ENCODE peak calls at places on chromosomes 4 and X, in four cellular contexts. V is psoas muscle; B is spleen; U is naive thymus-derived CD4-positive, alpha-beta T cell. L is an unnamed sample.

GRCh38 chr4:78673258-78673817 is 102.8 kb upstream of the BMP2K start:
- DNase-seq in B (no peak), V (no peak), U (no peak), L (no peak)

GRCh38 chr4:138540056-138540800 is 298.1 kb upstream of the SLC7A11 start:
- DNase-seq in B (no peak), V (no peak), U (no peak), L (no peak)

GRCh38 chr4:6806924-6807676 is 24.6 kb downstream of the KIAA0232 start:
- DNase-seq in B (no peak), V (no peak), U (no peak), L (no peak)

GRCh38 chr4:155582971-155583437 is 83.6 kb upstream of the GUCY1A1 start:
- DNase-seq in U (peak; percentile 9), V (no peak), B (no peak), L (peak; percentile 51)

GRCh38 chr4:182928061-182928460 is 10.9 kb upstream of the DCTD start:
- DNase-seq in B (no peak), U (no peak), V (no peak), L (peak; percentile 46)

GRCh38 chr4:3486556-3487270 is 23.6 kb downstream of the DOK7 start:
- DNase-seq in U (no peak), V (no peak), B (no peak), L (no peak)

GRCh38 chr4:177117256-177117655 is 192.4 kb upstream of the NEIL3 start:
- DNase-seq in V (no peak), B (no peak), U (no peak), L (no peak)

GRCh38 chr4:32219306-32220075 is 1499.3 kb downstream of the PCDH7 start:
- DNase-seq in B (no peak), U (no peak), V (no peak), L (no peak)

GRCh38 chrX:18973527-18974192 is 10.3 kb downstream of the PHKA2 start:
- DNase-seq in B (no peak), V (no peak), U (no peak), L (peak; percentile 78)

GRCh38 chr4:80072607-80073361 is at the start of gene ANTXR2:
- DNase-seq in B (peak; percentile 95), U (peak; percentile 67), V (peak; percentile 95), L (peak; percentile 72)

GRCh38 chr4:88225216-88226107 is 58.9 kb downstream of the PPM1K start:
- DNase-seq in U (no peak), B (no peak), V (no peak), L (peak; percentile 2)

GRCh38 chr4:168645933-168646768 is 149.3 kb downstream of the PALLD start:
- DNase-seq in B (no peak), U (no peak), V (no peak), L (peak; percentile 51)

GRCh38 chr4:48372272-48372671 is 30.9 kb downstream of the SLAIN2 start:
- DNase-seq in B (no peak), V (no peak), U (no peak), L (no peak)

GRCh38 chrX:48937065-48937907 is 18.5 kb upstream of the PIM2 start:
- DNase-seq in V (peak; percentile 68), B (peak; percentile 97), U (peak; percentile 88), L (no peak)

GRCh38 chrX:136616987-136617685 is 30.8 kb upstream of the CD40LG start:
- DNase-seq in B (no peak), U (peak; percentile 60), V (no peak), L (no peak)

GRCh38 chr4:12439633-12440305 is 1011.1 kb upstream of the HS3ST1 start:
- DNase-seq in B (no peak), V (no peak), U (no peak), L (no peak)

GRCh38 chr4:139455187-139455586 is 1.3 kb downstream of the RAB33B start:
- DNase-seq in B (no peak), V (no peak), U (no peak), L (no peak)

GRCh38 chr4:86498560-86499166 is 95.5 kb upstream of the PTPN13 start:
- DNase-seq in B (no peak), U (no peak), V (no peak), L (peak; percentile 77)

GRCh38 chrX:97294016-97294415 is 410.3 kb downstream of the RPA4 start:
- DNase-seq in B (no peak), U (no peak), V (no peak), L (no peak)

GRCh38 chr4:148735432-148736155 is 293.4 kb upstream of the NR3C2 start:
- DNase-seq in B (no peak), V (no peak), U (no peak), L (no peak)

GRCh38 chrX:39670281-39670680 is 427.5 kb downstream of the BCOR start:
- DNase-seq in V (no peak), U (no peak), B (no peak), L (no peak)

GRCh38 chr4:77501240-77501639 is 104.4 kb upstream of the CXCL13 start:
- DNase-seq in U (no peak), V (no peak), B (no peak), L (peak; percentile 18)

GRCh38 chr4:77501851-77502250 is 103.8 kb upstream of the CXCL13 start:
- DNase-seq in V (no peak), B (no peak), U (no peak), L (peak; percentile 52)

GRCh38 chr4:77505958-77506319 is 99.7 kb upstream of the CXCL13 start:
- DNase-seq in U (no peak), V (no peak), B (no peak), L (no peak)

GRCh38 chr4:77505275-77505957 is 100.2 kb upstream of the CXCL13 start:
- DNase-seq in B (no peak), U (no peak), V (no peak), L (no peak)

GRCh38 chr4:77504407-77504806 is 101.2 kb upstream of the CXCL13 start:
- DNase-seq in V (no peak), B (no peak), U (no peak), L (no peak)
- H3K27ac ChIP-seq in V (no peak overlapping the region), B (no peak overlapping the region), U (no peak overlapping the region), L (no peak overlapping the region)

DNA sequence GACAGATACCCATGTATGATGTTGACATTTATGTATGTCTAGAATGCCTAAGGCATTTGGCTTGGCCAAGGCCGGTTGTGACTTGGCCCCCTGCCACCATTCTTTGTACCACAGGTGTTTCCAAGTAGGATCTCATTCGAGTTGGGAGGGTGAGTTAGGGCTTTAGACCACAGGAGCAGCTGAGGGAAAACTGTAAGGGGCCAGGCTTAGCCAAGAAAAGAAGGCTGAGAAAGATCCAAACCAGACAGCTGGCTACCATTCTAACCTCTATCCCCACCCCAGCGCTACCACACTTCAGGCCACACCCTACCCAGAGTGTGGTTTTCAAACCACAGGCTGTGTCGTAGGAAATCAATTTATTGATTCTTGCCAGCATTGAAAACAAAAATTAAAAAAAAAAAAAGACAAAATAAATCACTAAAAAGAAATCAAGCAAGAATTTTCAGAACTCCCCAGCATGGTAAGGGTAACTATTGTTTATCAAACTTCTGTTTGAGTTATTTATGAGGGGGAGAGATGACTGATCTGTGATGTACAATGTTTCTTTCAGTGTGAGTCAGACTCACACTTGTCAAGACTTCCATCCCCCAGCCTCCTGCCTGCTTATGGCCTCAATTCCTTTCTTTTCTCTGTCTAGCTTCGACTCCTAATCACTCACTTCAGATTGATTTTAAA is 9.9 kb downstream of the TMSB4X start:
- DNase-seq in U (peak; percentile 53), B (no peak), V (no peak), L (no peak)
- H3K27ac ChIP-seq in U (peak overlapping the region; percentile 67), B (peak overlapping the region; percentile 43), V (no peak overlapping the region), L (no peak overlapping the region)

GRCh38 chr4:94561249-94562024 is 109.7 kb downstream of the PDLIM5 start:
- DNase-seq in V (no peak), U (no peak), B (no peak), L (no peak)
- H3K27ac ChIP-seq in V (peak overlapping the region; percentile 62), U (no peak overlapping the region), B (no peak overlapping the region), L (peak overlapping the region; percentile 23)

GRCh38 chrX:112997991-112998390 is 157.4 kb upstream of the AMOT start:
- DNase-seq in V (no peak), B (no peak), U (no peak), L (no peak)
- H3K27ac ChIP-seq in V (no peak overlapping the region), B (no peak overlapping the region), U (no peak overlapping the region), L (no peak overlapping the region)

GRCh38 chrX:45300638-45301037 is 100.0 kb upstream of the DIPK2B start:
- DNase-seq in B (no peak), V (no peak), U (no peak), L (no peak)
- H3K27ac ChIP-seq in B (no peak overlapping the region), V (no peak overlapping the region), U (no peak overlapping the region), L (no peak overlapping the region)

DNA sequence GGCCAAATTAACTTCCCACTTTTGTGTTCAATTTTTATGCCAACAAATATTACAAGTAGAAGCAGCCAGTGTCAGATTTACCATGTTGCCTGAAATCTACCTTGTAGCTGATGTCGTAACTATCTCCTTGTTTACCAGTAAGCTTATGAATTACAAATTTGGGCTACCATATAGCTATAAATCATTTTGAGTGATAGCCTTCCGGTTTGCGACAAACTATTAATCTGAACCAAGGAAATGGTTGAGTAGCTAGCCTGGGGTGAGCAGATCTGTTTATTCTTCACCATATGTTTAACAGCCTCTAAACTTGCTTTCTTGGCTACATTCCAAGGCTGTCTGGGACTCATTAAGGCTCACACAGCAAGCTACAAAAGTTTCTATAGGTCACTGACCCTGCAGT is 218.6 kb upstream of the SPOCK3 start:
- DNase-seq in V (no peak), B (no peak), U (no peak), L (peak; percentile 25)
- H3K27ac ChIP-seq in V (no peak overlapping the region), B (no peak overlapping the region), U (no peak overlapping the region), L (no peak overlapping the region)

GRCh38 chr4:7894098-7894676 is 45.5 kb downstream of the AFAP1 start:
- DNase-seq in U (no peak), V (no peak), B (no peak), L (no peak)
- H3K27ac ChIP-seq in U (no peak overlapping the region), V (no peak overlapping the region), B (no peak overlapping the region), L (peak overlapping the region; percentile 33)

GRCh38 chrX:45134775-45135174 is 65.9 kb downstream of the DIPK2B start:
- DNase-seq in U (no peak), V (no peak), B (no peak), L (no peak)
- H3K27ac ChIP-seq in U (no peak overlapping the region), V (no peak overlapping the region), B (no peak overlapping the region), L (no peak overlapping the region)